ENCODE peak calls at places on chromosomes 4 and X, in six cellular contexts. J is heart left ventricle, T is ovary, R is GM12892, E is transverse colon, P is body of pancreas. I is an unnamed sample.

GRCh38 chrX:119236599-119237525 is 777 bp downstream of the PGRMC1 start:
- DNase-seq in E (peak), R (peak), J (peak), P (peak), T (peak), I (no peak)

GRCh38 chr4:102675142-102675541 is 85.6 kb downstream of the MANBA start:
- DNase-seq in E (no peak), P (no peak), J (no peak), T (no peak), R (no peak), I (no peak)

GRCh38 chr4:6446538-6447451 is 25.6 kb downstream of the PPP2R2C start:
- DNase-seq in J (peak), R (no peak), P (peak), E (no peak), T (peak), I (no peak)

GRCh38 chr4:3489451-3489962 is 26.4 kb downstream of the DOK7 start:
- DNase-seq in R (no peak), T (no peak), J (no peak), P (no peak), E (no peak), I (no peak)

GRCh38 chr4:15702941-15703403 is at the start of gene BST1:
- DNase-seq in J (peak), P (peak), R (peak), T (peak), E (peak), I (peak)

GRCh38 chrX:133723930-133724329 is 261.5 kb downstream of the GPC3 start:
- DNase-seq in E (no peak), P (peak), R (no peak), J (no peak), T (no peak), I (no peak)

GRCh38 chrX:107731831-107732502 is 43.6 kb downstream of the TSC22D3 start:
- DNase-seq in J (peak), E (peak), P (peak), R (no peak), T (peak), I (peak)

GRCh38 chr4:73727685-73728084 is 12.7 kb upstream of the CXCL8 start:
- DNase-seq in R (no peak), T (no peak), P (no peak), J (no peak), E (no peak), I (no peak)

GRCh38 chrX:66074920-66075879 is 35.3 kb upstream of the VSIG4 start:
- DNase-seq in J (peak), E (peak), R (no peak), T (no peak), P (peak), I (no peak)

GRCh38 chr4:112288455-112288854 is 2.8 kb upstream of the TIFA start:
- DNase-seq in J (no peak), E (no peak), P (no peak), R (no peak), T (no peak), I (no peak)

GRCh38 chr4:148415500-148415899 is 26.7 kb downstream of the NR3C2 start:
- DNase-seq in T (no peak), E (no peak), R (no peak), P (no peak), J (no peak), I (no peak)

DNA sequence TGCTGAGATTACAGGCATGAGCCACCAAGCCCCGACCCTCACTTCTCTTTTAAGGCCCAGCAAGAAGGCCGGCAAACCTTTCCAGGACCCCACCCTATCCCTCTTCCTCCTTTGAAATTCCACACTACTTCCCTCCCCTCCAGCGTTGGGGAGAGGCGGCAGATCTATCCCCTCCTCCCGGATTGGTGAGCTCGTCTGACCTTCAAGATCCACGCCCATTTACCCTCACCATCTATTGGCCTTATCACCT is 4.5 kb upstream of the PRICKLE3 start:
- DNase-seq in T (no peak), R (no peak), P (no peak), E (no peak), J (no peak), I (no peak)
- TF ChIP-seq POLR2A in T (peak), R (no peak), P (no peak), E (peak), J (no peak), I (peak)

GRCh38 chr4:180923476-180923875 is 1319.7 kb upstream of the TENM3 start:
- DNase-seq in R (no peak), T (no peak), E (no peak), J (no peak), P (no peak), I (no peak)
- TF ChIP-seq POLR2A in R (no peak), T (no peak), E (no peak), J (no peak), P (no peak), I (no peak)

DNA sequence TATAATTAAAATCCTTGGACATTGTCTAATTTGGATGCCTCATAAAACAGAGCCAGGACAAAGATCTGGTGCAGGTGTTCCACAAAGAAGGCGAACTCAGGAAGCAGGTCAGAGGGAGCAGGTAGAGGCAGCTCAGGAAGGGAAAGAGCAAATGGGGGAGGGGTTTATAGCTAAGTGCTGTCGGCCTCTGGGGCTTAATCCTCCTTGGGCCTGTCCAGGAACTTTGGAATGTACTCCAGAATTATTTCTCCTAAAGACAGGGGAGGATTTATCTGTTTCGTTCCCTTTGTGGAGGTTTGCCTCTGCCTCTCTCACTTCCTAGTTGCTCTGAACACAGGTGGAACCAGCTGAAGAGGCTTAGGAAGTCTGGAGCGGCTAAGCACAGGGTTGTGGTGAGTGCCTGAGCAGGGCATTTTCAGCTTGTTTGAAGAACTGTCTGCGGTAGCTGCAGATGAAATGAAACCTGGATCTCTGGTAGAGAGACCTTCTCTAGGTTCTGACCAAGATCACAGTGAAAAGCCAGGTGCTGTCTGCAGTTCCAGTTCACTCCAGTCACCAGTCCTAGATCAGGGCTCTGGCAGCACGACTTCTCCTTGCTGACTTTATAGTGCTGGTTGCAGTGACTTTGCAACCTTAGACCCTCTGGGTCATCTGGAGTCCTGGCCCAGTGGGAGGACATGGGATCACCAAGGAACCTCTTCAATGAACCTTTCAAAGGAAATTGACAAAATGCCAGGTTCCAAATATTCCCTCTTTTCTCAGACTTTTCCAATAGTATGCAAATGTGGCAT is 519.2 kb downstream of the PCDH10 start:
- DNase-seq in T (no peak), R (no peak), E (no peak), P (no peak), J (no peak), I (no peak)
- TF ChIP-seq POLR2A in T (no peak), R (no peak), E (no peak), P (no peak), J (no peak), I (no peak)

DNA sequence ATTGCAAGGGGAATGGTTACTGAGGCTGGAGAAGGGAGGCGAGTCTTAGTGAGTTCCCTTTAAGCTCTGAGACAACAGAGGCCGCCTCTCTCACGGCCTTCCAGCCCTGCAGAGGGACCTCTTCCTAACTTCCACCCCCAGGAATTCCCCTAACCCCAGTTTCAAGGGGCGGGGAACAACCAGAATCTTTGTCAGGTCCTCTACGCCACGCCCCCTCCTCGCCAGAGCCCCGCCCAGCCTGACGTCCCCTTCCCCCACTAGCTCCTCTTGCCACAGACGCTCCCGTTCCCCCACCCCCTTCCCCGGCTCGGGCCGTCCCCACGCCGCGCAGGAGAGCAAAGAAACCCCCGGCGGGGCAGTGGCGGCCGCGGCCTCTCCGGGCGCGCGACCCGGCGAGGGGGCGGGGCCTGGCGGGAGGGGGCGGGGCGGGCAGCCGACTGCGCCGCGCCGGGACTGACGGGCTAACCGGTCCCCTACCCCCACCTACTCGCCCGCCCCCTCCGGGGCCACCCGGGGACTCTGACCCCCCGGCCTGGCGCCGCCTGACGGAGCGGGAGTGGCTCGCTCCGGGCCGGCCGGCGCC is 12.2 kb upstream of the TMEM156 start:
- DNase-seq in J (peak), E (peak), P (peak), T (peak), R (peak), I (peak)
- TF ChIP-seq POLR2A in J (no peak), E (peak), P (peak), T (no peak), R (peak), I (no peak)

I was measured in breast epithelium.